ENCODE peak calls at places on chromosomes 6 and 20, in seven cellular contexts. U is GM12878, M is HepG2, Z is K562, V is HCT116, K is H1, O is SK-N-SH. A is an unnamed sample.
A peak's percentile ranks its signal among the peaks of the same experiment; 100 is the strongest.

GRCh38 chr6:139699335-139699734 is 324.9 kb upstream of the CITED2 start:
- DNase-seq in O (no peak), V (no peak), Z (no peak), K (no peak), U (no peak), M (no peak), A (no peak)

GRCh38 chr20:237479-237878 is 10.4 kb downstream of the DEFB129 start:
- DNase-seq in M (no peak), K (no peak), Z (no peak), V (no peak), U (no peak), O (no peak), A (no peak)

GRCh38 chr20:38049800-38050199 is 16.3 kb downstream of the RPRD1B start:
- DNase-seq in V (no peak), O (no peak), U (no peak), M (peak; percentile 62), K (no peak), Z (no peak), A (no peak)

GRCh38 chr20:63969851-63970713 is at the start of gene ZNF512B:
- DNase-seq in V (no peak), M (peak; percentile 66), Z (peak; percentile 91), U (no peak), O (peak; percentile 97), K (no peak), A (peak; percentile 49)

GRCh38 chr20:23265226-23265625 is 85.4 kb upstream of the NXT1 start:
- DNase-seq in Z (no peak), O (no peak), V (no peak), U (no peak), K (no peak), M (no peak), A (no peak)

GRCh38 chr6:154986787-154987235 is 8.3 kb upstream of the TIAM2 start:
- DNase-seq in U (no peak), M (no peak), V (no peak), K (no peak), Z (no peak), O (no peak), A (no peak)

GRCh38 chr6:147507162-147508072 is 1.1 kb upstream of the SAMD5 start:
- DNase-seq in O (peak; percentile 42), V (no peak), M (no peak), K (no peak), Z (no peak), U (no peak), A (no peak)

GRCh38 chr20:23049201-23049932 is at the start of gene THBD:
- DNase-seq in M (no peak), K (no peak), V (no peak), O (no peak), U (no peak), Z (no peak), A (no peak)

GRCh38 chr6:44067073-44067759 is 60.0 kb downstream of the MRPL14 start:
- DNase-seq in K (no peak), V (no peak), M (no peak), Z (no peak), O (no peak), U (no peak), A (no peak)

GRCh38 chr6:157556671-157557430 is 175.9 kb downstream of the ZDHHC14 start:
- DNase-seq in O (no peak), V (no peak), U (no peak), Z (no peak), M (no peak), K (no peak), A (no peak)

GRCh38 chr6:113809818-113810217 is 47.3 kb upstream of the MARCKS start:
- DNase-seq in Z (no peak), U (peak; percentile 73), K (no peak), M (no peak), O (no peak), V (no peak), A (no peak)

GRCh38 chr6:113802779-113803178 is 54.4 kb upstream of the MARCKS start:
- DNase-seq in K (no peak), M (no peak), V (no peak), U (no peak), Z (no peak), O (no peak), A (no peak)

GRCh38 chr6:113805836-113806500 is 51.2 kb upstream of the MARCKS start:
- DNase-seq in M (no peak), Z (no peak), K (no peak), U (no peak), V (no peak), O (no peak), A (no peak)

GRCh38 chr6:113805167-113805835 is 51.8 kb upstream of the MARCKS start:
- DNase-seq in M (no peak), Z (no peak), K (no peak), U (peak; percentile 71), O (no peak), V (no peak), A (no peak)
- H3K4me1 ChIP-seq in M (peaks cover 10% of the 10 kb centered on the region), Z (no peaks in the 10 kb centered on the region), K (no peaks in the 10 kb centered on the region), U (peaks cover 29% of the 10 kb centered on the region), O (no peaks in the 10 kb centered on the region), V (no peaks in the 10 kb centered on the region), A (no peaks in the 10 kb centered on the region)

GRCh38 chr6:3026811-3027626 is 27.3 kb downstream of the NQO2 start:
- DNase-seq in V (no peak), K (no peak), Z (peak; percentile 68), M (no peak), U (peak; percentile 63), O (no peak), A (no peak)

GRCh38 chr6:3023663-3024483 is 24.2 kb downstream of the NQO2 start:
- DNase-seq in M (no peak), Z (peak; percentile 97), O (no peak), K (peak; percentile 75), U (peak; percentile 63), V (peak; percentile 73), A (peak; percentile 42)

GRCh38 chr6:3019065-3019464 is 19.4 kb downstream of the NQO2 start:
- DNase-seq in U (no peak), M (no peak), Z (no peak), K (no peak), V (no peak), O (no peak), A (no peak)

GRCh38 chr6:3019749-3020320 is 20.1 kb downstream of the NQO2 start:
- DNase-seq in M (no peak), U (no peak), V (no peak), O (no peak), K (no peak), Z (no peak), A (no peak)

GRCh38 chr6:3022765-3023662 is 23.3 kb downstream of the NQO2 start:
- DNase-seq in Z (no peak), O (no peak), K (no peak), U (no peak), M (no peak), V (no peak), A (no peak)
- TF ChIP-seq YY1 in Z (no peak), O (no peak), K (no peak), U (no peak), M (no peak), V (no peak), A (no peak)

GRCh38 chr20:36845288-36845969 is 30.5 kb upstream of the TLDC2 start:
- DNase-seq in M (no peak), U (no peak), Z (no peak), O (no peak), V (no peak), K (no peak), A (no peak)
- H3K4me1 ChIP-seq in M (peaks cover 24% of the 10 kb centered on the region), U (peaks cover 75% of the 10 kb centered on the region), Z (peaks cover 27% of the 10 kb centered on the region), O (peaks cover 6% of the 10 kb centered on the region), V (no peaks in the 10 kb centered on the region), K (peaks cover 5% of the 10 kb centered on the region), A (peaks cover 20% of the 10 kb centered on the region)

GRCh38 chr6:13545885-13546284 is 28.5 kb upstream of the SIRT5 start:
- DNase-seq in U (no peak), K (no peak), V (no peak), M (no peak), O (no peak), Z (no peak), A (no peak)

GRCh38 chr6:13548500-13549210 is 25.7 kb upstream of the SIRT5 start:
- DNase-seq in Z (no peak), K (no peak), O (no peak), M (peak; percentile 60), V (no peak), U (no peak), A (no peak)

GRCh38 chr6:13539572-13539971 is 34.8 kb upstream of the SIRT5 start:
- DNase-seq in U (no peak), O (no peak), K (no peak), V (no peak), M (no peak), Z (no peak), A (no peak)

GRCh38 chr6:13541496-13541895 is 32.9 kb upstream of the SIRT5 start:
- DNase-seq in O (no peak), Z (no peak), M (no peak), K (no peak), V (no peak), U (no peak), A (no peak)

GRCh38 chr6:13544454-13545186 is 29.8 kb upstream of the SIRT5 start:
- DNase-seq in M (no peak), O (no peak), V (no peak), U (no peak), Z (no peak), K (no peak), A (peak; percentile 33)
- TF ChIP-seq YY1 in M (no peak), O (no peak), V (no peak), U (no peak), Z (no peak), K (peak; percentile 48), A (no peak)

DNA sequence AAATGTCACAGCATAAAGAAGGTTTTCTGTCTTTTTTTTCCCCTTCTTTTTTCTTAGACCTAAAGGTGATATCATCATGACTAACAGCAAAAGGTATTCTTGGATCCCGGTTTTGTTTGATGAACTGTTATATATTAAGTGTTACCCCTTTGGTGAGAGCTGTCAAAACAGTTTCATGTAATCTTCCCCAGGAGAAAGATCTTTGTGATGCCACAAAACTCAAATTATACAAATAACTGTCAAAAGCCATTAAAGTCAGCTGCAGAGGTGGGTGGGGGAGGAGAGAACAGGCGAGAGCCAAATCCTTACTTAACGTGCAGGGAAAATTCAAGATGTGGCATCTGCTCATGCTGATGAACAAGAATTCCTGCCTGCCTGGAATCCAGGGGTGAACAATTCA is 258.2 kb downstream of the BMP7 start:
- DNase-seq in M (no peak), U (no peak), K (no peak), O (no peak), Z (no peak), V (no peak), A (no peak)
- H3K4me1 ChIP-seq in M (no peaks in the 10 kb centered on the region), U (no peaks in the 10 kb centered on the region), K (no peaks in the 10 kb centered on the region), O (no peaks in the 10 kb centered on the region), Z (no peaks in the 10 kb centered on the region), V (no peaks in the 10 kb centered on the region), A (peaks cover 20% of the 10 kb centered on the region)

GRCh38 chr6:143843689-143844405 is 709 bp downstream of the LTV1 start:
- DNase-seq in V (no peak), K (no peak), O (peak; percentile 11), U (no peak), M (peak; percentile 13), Z (no peak), A (no peak)
- TF ChIP-seq YY1 in V (no peak), K (no peak), O (no peak), U (no peak), M (no peak), Z (no peak), A (no peak)

A was measured in NT2/D1.